ENCODE peak calls at places on chromosomes 3 and 15, in six cellular contexts. V is OCI-LY7, Z is tibial artery, T is natural killer cell, Y is fibroblast of mammary gland, S is uterus. A is an unnamed sample.

GRCh38 chr3:46440531-46441294 is 24.0 kb downstream of the LTF start:
- DNase-seq in S (no peak), Z (no peak), V (no peak), T (no peak), Y (no peak), A (no peak)

GRCh38 chr15:69760890-69761568 is 308.4 kb downstream of the RPLP1 start:
- DNase-seq in S (peak), Z (peak), T (peak), Y (peak), V (peak), A (no peak)

GRCh38 chr15:68888419-68888818 is 41.9 kb upstream of the SPESP1 start:
- DNase-seq in S (no peak), V (no peak), T (no peak), Y (no peak), Z (no peak), A (peak)

GRCh38 chr3:196012941-196013471 is 68.9 kb downstream of the TFRC start:
- DNase-seq in Z (no peak), S (no peak), V (no peak), T (no peak), Y (no peak), A (peak)

GRCh38 chr3:99686955-99687612 is 48.7 kb downstream of the COL8A1 start:
- DNase-seq in S (peak), V (peak), Z (peak), Y (peak), T (no peak), A (peak)

GRCh38 chr3:172102123-172102882 is 62.9 kb downstream of the FNDC3B start:
- DNase-seq in Z (no peak), S (no peak), Y (no peak), T (peak), V (peak), A (no peak)

GRCh38 chr3:50532062-50532705 is 28.8 kb upstream of the CACNA2D2 start:
- DNase-seq in Z (no peak), V (no peak), S (no peak), T (no peak), Y (no peak), A (no peak)

GRCh38 chr3:67863869-67864268 is 209.5 kb upstream of the SUCLG2 start:
- DNase-seq in S (no peak), V (peak), T (no peak), Z (no peak), Y (peak), A (no peak)

GRCh38 chr15:29090617-29091466 is 178.8 kb downstream of the NSMCE3 start:
- DNase-seq in T (peak), Z (peak), V (peak), Y (peak), S (no peak), A (no peak)

GRCh38 chr3:108125550-108126071 is 34.8 kb upstream of the CD47 start:
- DNase-seq in T (peak), Y (no peak), Z (no peak), S (no peak), V (peak), A (no peak)

GRCh38 chr15:39710681-39711080 is 72.0 kb downstream of the FSIP1 start:
- DNase-seq in Y (no peak), Z (no peak), V (no peak), T (no peak), S (no peak), A (no peak)

GRCh38 chr3:5013021-5013906 is 34.0 kb downstream of the BHLHE40 start:
- DNase-seq in Z (no peak), Y (peak), V (no peak), S (no peak), T (no peak), A (no peak)

GRCh38 chr15:43199945-43200488 is 14.8 kb downstream of the CCNDBP1 start:
- DNase-seq in T (no peak), S (no peak), Y (no peak), V (no peak), Z (no peak), A (no peak)

GRCh38 chr15:75044258-75044878 is 21.0 kb downstream of the PPCDC start:
- DNase-seq in V (no peak), T (no peak), Z (no peak), Y (no peak), S (no peak), A (no peak)

GRCh38 chr3:100759162-100759561 is 49.9 kb downstream of the TFG start:
- DNase-seq in Y (no peak), Z (no peak), V (no peak), T (no peak), S (no peak), A (no peak)

GRCh38 chr15:41869770-41870688 is 23.8 kb downstream of the SPTBN5 start:
- DNase-seq in T (no peak), Y (no peak), Z (no peak), V (no peak), S (no peak), A (no peak)

GRCh38 chr15:97504031-97504430 is 456.5 kb upstream of the ARRDC4 start:
- DNase-seq in Y (peak), S (no peak), Z (no peak), V (no peak), T (no peak), A (no peak)

GRCh38 chr15:92616621-92617179 is 38.9 kb downstream of the FAM174B start:
- DNase-seq in S (peak), Y (peak), T (no peak), Z (peak), V (no peak), A (no peak)

GRCh38 chr3:42660898-42661297 is 7.4 kb downstream of the ZBTB47 start:
- DNase-seq in S (no peak), V (peak), T (no peak), Y (no peak), Z (no peak), A (no peak)

GRCh38 chr3:119318871-119319270 is 24.7 kb downstream of the ARHGAP31 start:
- DNase-seq in S (no peak), T (no peak), V (no peak), Y (peak), Z (no peak), A (no peak)

GRCh38 chr15:78492841-78493240 is 14.5 kb upstream of the HYKK start:
- DNase-seq in Z (no peak), Y (peak), V (no peak), T (no peak), S (no peak), A (no peak)

GRCh38 chr3:71072288-71072687 is 511.2 kb downstream of the FOXP1 start:
- DNase-seq in Z (no peak), V (no peak), T (no peak), Y (peak), S (no peak), A (no peak)

GRCh38 chr3:100053929-100054620 is 60.2 kb downstream of the FILIP1L start:
- DNase-seq in T (no peak), Y (no peak), V (no peak), S (no peak), Z (no peak), A (no peak)

GRCh38 chr3:174619244-174619643 is 239.9 kb upstream of the NAALADL2 start:
- DNase-seq in T (no peak), V (no peak), S (no peak), Y (no peak), Z (no peak), A (no peak)

GRCh38 chr3:196624008-196624790 is 15.3 kb upstream of the NRROS start:
- DNase-seq in T (no peak), Y (no peak), Z (no peak), V (no peak), S (no peak), A (no peak)

GRCh38 chr15:31831596-31831995 is 198.7 kb upstream of the CHRNA7 start:
- DNase-seq in S (no peak), V (no peak), Y (no peak), T (no peak), Z (no peak), A (no peak)

GRCh38 chr3:11118181-11118682 is 36.1 kb upstream of the HRH1 start:
- DNase-seq in Z (no peak), T (no peak), S (no peak), V (no peak), Y (peak), A (no peak)

DNA sequence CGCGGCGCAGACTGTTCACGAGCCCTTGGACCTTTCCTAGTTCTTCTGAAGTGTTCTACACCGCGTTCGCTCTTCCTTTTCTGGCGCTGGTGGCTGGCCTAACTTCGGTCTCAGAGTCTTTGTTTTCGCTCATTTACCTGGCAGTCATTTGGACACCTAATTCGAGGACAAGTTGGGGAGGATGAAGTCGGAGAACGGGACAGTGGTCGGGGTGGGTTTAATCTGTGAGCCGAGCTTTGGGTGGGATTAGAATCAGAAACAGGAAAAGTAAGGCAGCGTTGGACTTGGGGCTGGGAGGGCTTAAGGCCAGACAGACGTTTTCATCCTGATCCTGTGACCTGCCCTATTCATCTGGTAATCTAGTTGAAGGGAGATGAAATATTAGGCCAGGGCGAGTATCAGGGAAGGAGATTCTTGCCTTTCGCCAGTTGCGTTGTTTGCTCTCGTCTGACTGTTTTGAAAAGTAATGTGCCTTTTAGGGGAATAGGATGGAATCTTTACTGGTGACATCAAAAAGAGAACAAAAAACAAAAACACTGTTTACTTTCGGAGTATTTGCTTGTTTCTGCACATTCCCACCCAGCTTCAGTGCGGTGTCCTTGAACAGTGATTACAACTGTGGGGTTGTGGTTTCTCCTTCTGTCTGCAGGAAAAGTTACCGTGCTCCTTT is 1.9 kb downstream of the DIPK2A start:
- DNase-seq in V (no peak), Z (peak), Y (peak), T (no peak), S (no peak), A (no peak)
- TF ChIP-seq CTCF in V (no peak), Z (no peak), Y (no peak), T (no peak), S (no peak), A (no peak)

GRCh38 chr3:77814845-77815244 is 774.9 kb downstream of the ROBO2 start:
- DNase-seq in T (no peak), S (no peak), Z (no peak), V (no peak), Y (no peak), A (no peak)

GRCh38 chr3:77816470-77816869 is 776.6 kb downstream of the ROBO2 start:
- DNase-seq in V (no peak), T (no peak), S (no peak), Y (no peak), Z (no peak), A (no peak)

GRCh38 chr3:77815467-77815866 is 775.6 kb downstream of the ROBO2 start:
- DNase-seq in S (no peak), Y (no peak), T (no peak), V (no peak), Z (no peak), A (peak)
- TF ChIP-seq CTCF in S (no peak), Y (peak), T (no peak), V (peak), Z (no peak), A (peak)

DNA sequence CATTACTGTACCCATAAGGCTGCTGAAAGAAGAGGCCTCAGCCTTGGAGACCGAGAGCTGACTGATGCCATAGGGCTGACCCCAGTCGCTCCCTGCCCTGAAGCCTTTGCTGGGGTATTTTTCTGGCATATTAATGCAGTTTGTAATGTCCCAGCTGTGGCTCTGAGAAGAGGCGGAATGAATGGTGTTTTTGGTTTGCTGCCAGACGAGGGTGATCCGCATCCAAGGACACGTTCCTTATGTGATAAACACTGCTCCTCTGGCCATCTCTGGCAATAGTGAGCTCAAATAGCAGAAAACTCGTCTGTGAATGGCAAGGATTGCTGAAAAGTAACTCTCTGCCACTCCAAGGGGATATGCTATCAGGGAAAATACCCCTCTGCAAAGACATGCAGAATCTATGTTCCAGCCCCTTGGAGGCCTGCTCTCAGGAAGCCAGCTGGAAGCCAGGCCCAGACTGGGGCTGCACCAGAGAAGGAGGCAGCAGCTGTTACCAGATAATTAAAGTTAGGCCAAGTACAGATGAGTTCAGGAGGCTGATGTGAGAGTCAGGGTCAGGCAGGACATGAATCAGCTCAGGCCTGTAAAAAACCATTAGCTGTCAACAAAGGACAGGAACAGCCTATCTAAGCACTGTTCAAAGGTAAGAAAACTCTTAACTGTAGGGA is 28.9 kb upstream of the KLHL6 start:
- DNase-seq in S (peak), Y (peak), T (no peak), V (peak), Z (no peak), A (peak)
- TF ChIP-seq CTCF in S (no peak), Y (no peak), T (no peak), V (no peak), Z (no peak), A (no peak)

GRCh38 chr3:133965033-133965570 is 64.6 kb downstream of the SLCO2A1 start:
- DNase-seq in V (no peak), T (no peak), S (no peak), Z (peak), Y (peak), A (no peak)

GRCh38 chr3:133965906-133966305 is 63.8 kb downstream of the SLCO2A1 start:
- DNase-seq in S (no peak), V (no peak), Z (peak), Y (no peak), T (no peak), A (no peak)

GRCh38 chr3:133964547-133964946 is 65.2 kb downstream of the SLCO2A1 start:
- DNase-seq in Z (no peak), T (no peak), Y (no peak), S (no peak), V (no peak), A (no peak)

GRCh38 chr3:133963657-133964396 is 65.9 kb downstream of the SLCO2A1 start:
- DNase-seq in T (no peak), S (no peak), V (no peak), Z (no peak), Y (no peak), A (no peak)

DNA sequence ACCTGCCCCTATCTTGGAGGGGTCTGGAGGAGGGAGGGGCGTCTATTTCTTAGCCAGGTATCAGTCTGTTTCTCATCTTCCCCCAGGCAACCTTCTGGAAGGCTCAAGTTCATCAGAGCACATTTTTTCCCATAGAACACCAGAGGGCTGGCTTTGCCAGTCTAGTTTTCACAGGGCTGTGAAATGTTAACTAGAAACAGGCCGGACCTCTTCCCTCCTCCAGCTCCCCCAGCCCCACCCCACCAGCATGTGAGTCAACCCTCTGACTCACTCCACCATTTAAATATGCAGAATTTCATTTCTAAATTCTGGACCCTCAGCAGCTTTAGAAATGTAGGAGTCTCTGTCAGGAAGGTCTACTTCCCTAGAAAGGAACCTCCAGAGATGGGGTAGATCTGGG is 66.8 kb downstream of the SLCO2A1 start:
- DNase-seq in S (no peak), V (no peak), T (no peak), Y (peak), Z (no peak), A (no peak)
- TF ChIP-seq CTCF in S (no peak), V (no peak), T (no peak), Y (peak), Z (no peak), A (no peak)

DNA sequence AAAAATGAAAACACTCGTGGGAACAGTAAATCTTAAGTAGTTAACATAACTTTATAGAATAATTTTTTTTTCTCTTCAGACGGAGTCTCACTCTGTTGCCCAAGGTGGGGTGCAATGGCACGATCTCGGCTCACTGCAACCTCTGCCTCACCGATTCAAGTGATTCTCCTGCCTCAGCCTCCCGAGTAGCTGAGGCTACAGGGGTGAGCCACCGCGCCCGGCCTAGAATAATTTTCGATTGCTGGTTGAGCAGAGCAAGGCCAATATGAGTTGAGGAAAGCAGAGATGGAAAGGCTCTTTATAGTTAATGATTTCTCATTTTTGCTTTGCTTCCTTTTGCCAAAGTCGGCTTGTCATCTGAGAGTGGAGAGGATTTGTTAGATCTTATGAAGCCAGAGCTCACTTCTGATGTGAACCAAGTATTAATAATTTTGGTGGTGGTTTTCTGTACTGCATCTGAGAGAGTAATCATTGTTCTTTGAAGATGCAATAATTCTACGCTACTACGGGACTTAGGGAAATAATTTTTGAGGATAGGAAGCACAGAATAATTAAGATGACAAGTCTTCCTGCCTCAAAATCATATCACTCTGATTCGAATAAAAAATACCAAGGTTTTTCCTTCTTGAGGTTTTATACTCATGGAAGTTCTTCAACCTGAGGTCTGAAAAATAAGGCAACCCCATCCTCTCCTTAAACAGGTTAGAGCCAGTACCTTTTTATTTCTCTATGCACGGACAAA is 1.5 kb upstream of the GOLM2 start:
- DNase-seq in V (peak), Z (no peak), Y (peak), T (no peak), S (no peak), A (no peak)
- TF ChIP-seq CTCF in V (peak), Z (peak), Y (peak), T (peak), S (no peak), A (peak)

DNA sequence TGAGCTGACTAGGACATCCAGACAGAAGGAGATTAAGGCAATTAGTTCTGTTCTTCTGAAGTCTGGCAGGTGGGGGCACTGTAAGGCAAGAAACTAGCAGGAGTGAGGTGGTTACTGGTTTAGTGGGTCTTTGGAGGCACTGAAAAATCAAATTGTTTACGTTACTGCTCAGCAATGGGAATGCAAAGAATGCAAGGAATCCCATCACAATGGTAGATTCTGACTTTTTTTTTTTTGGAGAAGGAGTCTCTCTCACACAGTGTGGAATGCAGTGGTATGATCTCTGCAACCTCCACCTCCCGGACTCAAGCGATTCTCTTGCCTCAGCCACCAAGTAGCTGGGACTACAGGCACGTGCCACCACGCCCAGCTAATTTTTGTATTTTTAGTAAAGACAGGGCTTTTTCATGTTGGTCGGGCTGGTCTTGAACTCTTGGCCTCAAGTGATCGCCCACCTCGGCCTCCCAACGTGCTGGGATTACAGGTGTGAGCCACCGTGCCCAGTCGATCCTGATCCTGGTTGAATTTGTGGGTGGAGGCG is 16.4 kb downstream of the FAM107A start:
- DNase-seq in Z (no peak), V (peak), S (no peak), Y (peak), T (no peak), A (no peak)
- TF ChIP-seq CTCF in Z (no peak), V (peak), S (no peak), Y (peak), T (no peak), A (no peak)

A was measured in glutamatergic neuron.